ENCODE peak calls at places on chromosomes 4 and X, in eight cellular contexts. Y is hepatic stellate cell; C is CD8-positive, alpha-beta T cell; L is OCI-LY7; O is GM20000; D is stimulated activated CD4-positive, alpha-beta T cell treated with anti-CD3 and anti-CD28 coated beads, TNF-alpha, amount 100 ng/mL, for 24 hours; X is COR-L47; Z is tibial nerve. G is an unnamed sample.

GRCh38 chr4:155819066-155819465 is 47.0 kb downstream of the ASIC5 start:
- DNase-seq in Y (no peak), C (no peak), L (no peak), O (no peak), D (no peak), X (no peak), Z (no peak), G (no peak)

GRCh38 chr4:26052663-26053534 is 138.9 kb downstream of the SMIM20 start:
- DNase-seq in Y (no peak), C (no peak), L (no peak), O (no peak), D (no peak), X (no peak), Z (no peak), G (no peak)

GRCh38 chr4:76729460-76729859 is 168.5 kb downstream of the SOWAHB start:
- DNase-seq in Y (no peak), C (no peak), L (no peak), O (peak), D (no peak), X (no peak), Z (no peak), G (no peak)

GRCh38 chr4:153822316-153822715 is 33.4 kb upstream of the SFRP2 start:
- DNase-seq in Y (no peak), C (no peak), L (no peak), O (no peak), D (no peak), X (no peak), Z (no peak), G (no peak)

GRCh38 chrX:85243761-85244410 is at the start of the genes SATL1 and ZNF711:
- DNase-seq in Y (no peak), C (peak), L (peak), O (peak), D (no peak), X (peak), Z (no peak), G (peak)

GRCh38 chrX:48971325-48972213 is at the start of gene KCND1:
- DNase-seq in Y (peak), C (no peak), L (no peak), O (no peak), D (no peak), X (peak), Z (peak), G (peak)

GRCh38 chrX:39795591-39795990 is 302.2 kb downstream of the BCOR start:
- DNase-seq in Y (no peak), C (no peak), L (no peak), O (no peak), D (no peak), X (no peak), Z (no peak), G (no peak)

GRCh38 chr4:39820186-39820585 is 122.2 kb downstream of the UBE2K start:
- DNase-seq in Y (no peak), C (no peak), L (no peak), O (no peak), D (no peak), X (no peak), Z (no peak), G (no peak)

GRCh38 chr4:26873391-26874026 is 12.9 kb downstream of the STIM2 start:
- DNase-seq in Y (no peak), C (peak), L (no peak), O (peak), D (no peak), X (no peak), Z (no peak), G (no peak)

GRCh38 chr4:97150966-97151365 is 992.3 kb downstream of the STPG2 start:
- DNase-seq in Y (no peak), C (no peak), L (no peak), O (no peak), D (no peak), X (no peak), Z (no peak), G (no peak)

GRCh38 chrX:4572652-4573051 is 859.2 kb upstream of the PRKX start:
- DNase-seq in Y (no peak), C (no peak), L (no peak), O (no peak), D (no peak), X (no peak), Z (no peak), G (peak)

GRCh38 chr4:163556169-163556568 is 61.7 kb downstream of the TMA16 start:
- DNase-seq in Y (no peak), C (no peak), L (peak), O (peak), D (no peak), X (peak), Z (no peak), G (no peak)

GRCh38 chrX:32873786-32874185 is 337.6 kb downstream of the DMD start:
- DNase-seq in Y (no peak), C (no peak), L (no peak), O (no peak), D (no peak), X (no peak), Z (no peak), G (no peak)

GRCh38 chr4:14336656-14337055 is 665.6 kb upstream of the CPEB2 start:
- DNase-seq in Y (no peak), C (no peak), L (no peak), O (no peak), D (no peak), X (no peak), Z (no peak), G (no peak)

GRCh38 chr4:79723507-79723906 is 315.5 kb upstream of the GK2 start:
- DNase-seq in Y (no peak), C (no peak), L (no peak), O (no peak), D (no peak), X (no peak), Z (no peak), G (no peak)

GRCh38 chrX:38916801-38917200 is 115.5 kb downstream of the MID1IP1 start:
- DNase-seq in Y (no peak), C (no peak), L (no peak), O (no peak), D (no peak), X (no peak), Z (no peak), G (no peak)

G was measured in NCI-H1092 treated with DMSO at 0.1 percent for 48 hours.